ENCODE peak calls at places on chromosomes 11 and 22, in four cellular contexts. One of them, this sample, is unnamed.

GRCh38 chr11:8354622-8355417 is 91.1 kb upstream of the LMO1 start:
- DNase-seq in HepG2: no peak
- DNase-seq in K562: no peak
- DNase-seq in H1: no peak
- DNase-seq in this sample: no peak

GRCh38 chr11:20259506-20259905 is 99.2 kb upstream of the DBX1 start:
- DNase-seq in HepG2: no peak
- DNase-seq in K562: no peak
- DNase-seq in H1: no peak
- DNase-seq in this sample: no peak

GRCh38 chr11:44566952-44567875 is 1.8 kb downstream of the CD82 start:
- DNase-seq in HepG2: no peak
- DNase-seq in K562: peak; percentile 3
- DNase-seq in H1: no peak
- DNase-seq in this sample: no peak

GRCh38 chr11:3162410-3163240 is 2.5 kb downstream of the OSBPL5 start:
- DNase-seq in HepG2: no peak
- DNase-seq in K562: no peak
- DNase-seq in H1: no peak
- DNase-seq in this sample: no peak

GRCh38 chr11:17595526-17596309 is 48.7 kb downstream of the OTOG start:
- DNase-seq in HepG2: no peak
- DNase-seq in K562: no peak
- DNase-seq in H1: no peak
- DNase-seq in this sample: no peak

GRCh38 chr22:43867839-43868652 is 5.7 kb upstream of the SULT4A1 start:
- DNase-seq in HepG2: no peak
- DNase-seq in K562: peak; percentile 55
- DNase-seq in H1: peak; percentile 71
- DNase-seq in this sample: peak; percentile 26

GRCh38 chr11:17633987-17634775 is 85.2 kb upstream of the MYOD1 start:
- DNase-seq in HepG2: no peak
- DNase-seq in K562: no peak
- DNase-seq in H1: no peak
- DNase-seq in this sample: no peak

GRCh38 chr11:64360403-64360980 is 1.5 kb downstream of the RPS6KA4 start:
- DNase-seq in HepG2: no peak
- DNase-seq in K562: no peak
- DNase-seq in H1: no peak
- DNase-seq in this sample: no peak

GRCh38 chr11:3091846-3092602 is 34.8 kb upstream of the CARS1 start:
- DNase-seq in HepG2: peak; percentile 56
- DNase-seq in K562: peak; percentile 94
- DNase-seq in H1: peak; percentile 94
- DNase-seq in this sample: peak; percentile 89

GRCh38 chr11:68116126-68116525 is 5.1 kb downstream of the CHKA start:
- DNase-seq in HepG2: no peak
- DNase-seq in K562: no peak
- DNase-seq in H1: no peak
- DNase-seq in this sample: no peak

GRCh38 chr11:130097285-130097684 is 27.6 kb downstream of the APLP2 start:
- DNase-seq in HepG2: no peak
- DNase-seq in K562: no peak
- DNase-seq in H1: no peak
- DNase-seq in this sample: no peak

GRCh38 chr11:520428-521178 is 13.6 kb upstream of the RNH1 start:
- DNase-seq in HepG2: peak; percentile 28
- DNase-seq in K562: no peak
- DNase-seq in H1: no peak
- DNase-seq in this sample: no peak

GRCh38 chr11:65912840-65913239 is 6.0 kb downstream of the C11orf68 start:
- DNase-seq in HepG2: no peak
- DNase-seq in K562: no peak
- DNase-seq in H1: no peak
- DNase-seq in this sample: peak; percentile 62

GRCh38 chr22:19396561-19396933 is 35.0 kb downstream of the HIRA start:
- DNase-seq in HepG2: no peak
- DNase-seq in K562: no peak
- DNase-seq in H1: no peak
- DNase-seq in this sample: no peak

GRCh38 chr22:25350551-25350971 is 131.1 kb downstream of the CRYBB2 start:
- DNase-seq in HepG2: no peak
- DNase-seq in K562: no peak
- DNase-seq in H1: no peak
- DNase-seq in this sample: no peak

GRCh38 chr11:77267910-77268309 is 33.6 kb downstream of the GDPD4 start:
- DNase-seq in HepG2: no peak
- DNase-seq in K562: no peak
- DNase-seq in H1: no peak
- DNase-seq in this sample: no peak

GRCh38 chr22:48622891-48623545 is 1204.7 kb downstream of the BRD1 start:
- DNase-seq in HepG2: no peak
- DNase-seq in K562: no peak
- DNase-seq in H1: no peak
- DNase-seq in this sample: no peak

GRCh38 chr22:48496987-48497650 is 1330.6 kb downstream of the BRD1 start:
- DNase-seq in HepG2: no peak
- DNase-seq in K562: no peak
- DNase-seq in H1: no peak
- DNase-seq in this sample: no peak

GRCh38 chr11:114296190-114296978 is at the start of gene NNMT:
- DNase-seq in HepG2: no peak
- DNase-seq in K562: peak; percentile 30
- DNase-seq in H1: no peak
- DNase-seq in this sample: no peak

GRCh38 chr11:116650052-116650451 is 122.7 kb downstream of the BUD13 start:
- DNase-seq in HepG2: no peak
- DNase-seq in K562: no peak
- DNase-seq in H1: no peak
- DNase-seq in this sample: no peak

GRCh38 chr11:119709638-119710346 is 19.2 kb downstream of the NECTIN1 start:
- DNase-seq in HepG2: no peak
- DNase-seq in K562: no peak
- DNase-seq in H1: no peak
- DNase-seq in this sample: no peak

GRCh38 chr22:26259510-26259909 is 90.2 kb downstream of the SEZ6L start:
- DNase-seq in HepG2: peak; percentile 30
- DNase-seq in K562: no peak
- DNase-seq in H1: peak; percentile 44
- DNase-seq in this sample: peak; percentile 11

GRCh38 chr11:134342572-134343340 is 11.0 kb downstream of the GLB1L2 start:
- DNase-seq in HepG2: no peak
- DNase-seq in K562: no peak
- DNase-seq in H1: no peak
- DNase-seq in this sample: no peak

GRCh38 chr11:104531075-104531474 is 367.1 kb upstream of the PDGFD start:
- DNase-seq in HepG2: peak; percentile 0
- DNase-seq in K562: no peak
- DNase-seq in H1: peak; percentile 10
- DNase-seq in this sample: peak; percentile 8

GRCh38 chr22:45731041-45731797 is 59.6 kb downstream of the ATXN10 start:
- DNase-seq in HepG2: no peak
- DNase-seq in K562: no peak
- DNase-seq in H1: no peak
- DNase-seq in this sample: peak; percentile 25

GRCh38 chr11:61602775-61603569 is 22.1 kb upstream of the SYT7 start:
- DNase-seq in HepG2: no peak
- DNase-seq in K562: peak; percentile 68
- DNase-seq in H1: no peak
- DNase-seq in this sample: no peak

GRCh38 chr11:19365743-19366410 is 125.1 kb upstream of the E2F8 start:
- DNase-seq in HepG2: no peak
- DNase-seq in K562: no peak
- DNase-seq in H1: no peak
- DNase-seq in this sample: no peak

GRCh38 chr11:7592706-7593105 is 78.9 kb downstream of the PPFIBP2 start:
- DNase-seq in HepG2: no peak
- DNase-seq in K562: no peak
- DNase-seq in H1: no peak
- DNase-seq in this sample: no peak

GRCh38 chr11:73320786-73321325 is 12.8 kb downstream of the ARHGEF17 start:
- DNase-seq in HepG2: no peak
- DNase-seq in K562: no peak
- DNase-seq in H1: no peak
- DNase-seq in this sample: no peak

GRCh38 chr11:1160231-1161101 is 2.7 kb downstream of the MUC5AC start:
- DNase-seq in HepG2: no peak
- DNase-seq in K562: no peak
- DNase-seq in H1: no peak
- DNase-seq in this sample: no peak

GRCh38 chr22:37485006-37485713 is 1.0 kb downstream of the MFNG start:
- DNase-seq in HepG2: no peak
- DNase-seq in K562: no peak
- DNase-seq in H1: no peak
- DNase-seq in this sample: no peak

DNA sequence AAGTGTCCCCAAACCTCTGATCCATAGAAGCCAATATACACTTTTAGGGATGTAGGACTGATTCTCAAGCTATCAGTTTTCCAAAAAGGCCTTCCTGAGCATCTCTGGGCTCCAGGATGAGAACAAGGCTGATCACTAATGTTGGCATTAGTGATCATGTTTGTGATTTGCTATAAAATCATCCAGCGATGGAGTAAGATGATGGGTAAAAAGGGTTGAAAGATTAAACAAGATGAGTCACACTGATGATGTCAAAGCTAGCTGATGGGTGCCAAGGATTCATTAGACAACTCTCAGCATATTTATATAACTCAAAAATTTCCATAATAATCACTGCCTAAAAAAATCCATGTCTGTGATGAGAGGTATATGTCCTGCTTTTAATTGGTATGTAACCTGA is 42.8 kb downstream of the ZNF280B start:
- DNase-seq in HepG2: no peak
- DNase-seq in K562: peak; percentile 38
- DNase-seq in H1: no peak
- DNase-seq in this sample: no peak
- TF ChIP-seq PHF8 in HepG2: no peak
- TF ChIP-seq PHF8 in K562: no peak
- TF ChIP-seq PHF8 in H1: no peak
- TF ChIP-seq PHF8 in this sample: no peak

GRCh38 chr22:30881361-30882180 is 87.0 kb downstream of the MORC2 start:
- DNase-seq in HepG2: peak; percentile 46
- DNase-seq in K562: peak; percentile 81
- DNase-seq in H1: no peak
- DNase-seq in this sample: no peak
- TF ChIP-seq PHF8 in HepG2: no peak
- TF ChIP-seq PHF8 in K562: peak; percentile 58
- TF ChIP-seq PHF8 in H1: no peak
- TF ChIP-seq PHF8 in this sample: no peak

GRCh38 chr11:69374110-69374981 is 80.4 kb downstream of the MYEOV start:
- DNase-seq in HepG2: no peak
- DNase-seq in K562: no peak
- DNase-seq in H1: no peak
- DNase-seq in this sample: no peak
- TF ChIP-seq PHF8 in HepG2: no peak
- TF ChIP-seq PHF8 in K562: no peak
- TF ChIP-seq PHF8 in H1: no peak
- TF ChIP-seq PHF8 in this sample: no peak

GRCh38 chr11:48049036-48049435 is 68.7 kb downstream of the PTPRJ start:
- DNase-seq in HepG2: no peak
- DNase-seq in K562: no peak
- DNase-seq in H1: no peak
- DNase-seq in this sample: no peak

GRCh38 chr11:48054994-48055291 is 74.6 kb downstream of the PTPRJ start:
- DNase-seq in HepG2: no peak
- DNase-seq in K562: no peak
- DNase-seq in H1: no peak
- DNase-seq in this sample: no peak

GRCh38 chr11:48052183-48053040 is 72.1 kb downstream of the PTPRJ start:
- DNase-seq in HepG2: no peak
- DNase-seq in K562: no peak
- DNase-seq in H1: peak; percentile 53
- DNase-seq in this sample: peak; percentile 62

GRCh38 chr11:48050304-48050703 is 69.9 kb downstream of the PTPRJ start:
- DNase-seq in HepG2: no peak
- DNase-seq in K562: no peak
- DNase-seq in H1: no peak
- DNase-seq in this sample: no peak

DNA sequence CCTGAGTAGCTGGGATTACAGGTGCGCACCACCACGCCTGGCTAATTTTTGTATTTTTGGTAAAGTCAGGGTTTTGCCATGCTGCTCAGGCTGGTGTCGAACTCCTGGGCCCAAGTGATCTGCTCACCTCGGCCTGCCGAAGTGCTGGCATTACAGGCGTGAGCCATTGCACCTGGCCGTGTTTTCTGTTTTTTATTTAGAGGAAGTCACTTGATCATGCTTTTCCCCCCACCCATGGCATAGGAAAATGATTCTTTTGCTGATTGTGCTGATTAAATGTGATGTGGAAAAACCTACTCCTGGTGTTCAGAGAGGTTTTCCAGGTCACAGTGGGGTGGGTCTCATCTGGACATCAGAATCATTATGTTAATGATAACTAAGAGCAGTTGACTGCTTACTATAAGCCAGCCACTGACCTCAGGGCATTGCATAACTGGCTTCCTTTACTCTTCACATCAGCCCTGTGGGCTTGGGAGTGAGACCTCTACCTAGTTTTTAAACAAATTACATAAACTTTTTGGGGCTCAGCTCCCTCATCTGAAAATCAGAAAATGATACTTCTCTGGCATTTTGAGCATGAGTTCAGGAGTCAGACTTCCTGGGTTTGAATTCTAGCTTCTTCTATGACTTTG is 71.0 kb downstream of the PTPRJ start:
- DNase-seq in HepG2: no peak
- DNase-seq in K562: no peak
- DNase-seq in H1: no peak
- DNase-seq in this sample: no peak
- TF ChIP-seq PHF8 in HepG2: no peak
- TF ChIP-seq PHF8 in K562: no peak
- TF ChIP-seq PHF8 in H1: no peak
- TF ChIP-seq PHF8 in this sample: no peak

DNA sequence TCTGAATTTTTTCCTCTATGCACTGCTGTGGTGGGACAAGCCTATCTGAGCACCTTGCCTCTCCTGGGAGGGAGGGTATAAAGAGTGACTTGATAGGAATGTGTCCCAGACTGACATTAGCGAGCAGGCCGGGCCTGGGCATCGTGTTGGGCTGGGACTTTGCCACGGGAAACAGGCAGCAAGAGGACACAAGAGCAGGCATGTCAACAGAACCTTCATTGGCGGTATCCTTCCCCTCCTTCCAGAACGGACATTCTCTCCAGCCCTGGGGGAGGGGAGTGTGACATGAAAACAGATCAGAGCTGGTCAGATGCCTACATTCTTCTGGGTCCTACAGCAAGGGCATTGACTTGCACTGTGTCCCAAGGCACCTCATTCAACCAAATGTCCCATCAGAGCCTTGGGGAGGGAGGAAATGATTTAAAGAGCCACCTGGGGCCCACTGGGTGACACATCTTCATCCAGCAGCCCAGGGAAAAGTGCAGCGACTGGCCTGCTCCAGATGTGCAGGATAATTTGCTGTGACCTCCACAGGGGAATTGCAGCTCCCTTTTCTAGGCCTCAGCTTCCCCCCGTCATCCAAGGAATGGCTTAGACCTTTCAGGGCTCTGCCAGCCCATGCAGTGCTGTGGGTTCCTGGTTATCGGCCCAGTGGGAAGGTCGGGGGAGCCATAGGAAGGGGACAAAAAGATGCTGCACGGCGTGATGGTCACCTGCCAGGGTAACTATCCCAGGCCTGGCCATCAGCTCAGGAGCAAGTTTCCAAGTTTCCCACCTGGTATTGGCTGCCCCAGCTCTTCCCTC is 21.8 kb upstream of the UVRAG start:
- DNase-seq in HepG2: peak; percentile 82
- DNase-seq in K562: no peak
- DNase-seq in H1: no peak
- DNase-seq in this sample: no peak
- TF ChIP-seq PHF8 in HepG2: no peak
- TF ChIP-seq PHF8 in K562: no peak
- TF ChIP-seq PHF8 in H1: no peak
- TF ChIP-seq PHF8 in this sample: no peak